ENCODE peak calls at places on chromosomes 4 and X, in four cellular contexts. S is hepatocyte, B is lower lobe of right lung, Z is kidney epithelial cell. C is an unnamed sample.

GRCh38 chr4:82753238-82753637 is 45.4 kb downstream of the SCD5 start:
- DNase-seq in B (no peak), S (peak; percentile 25), Z (no peak), C (no peak)

GRCh38 chr4:160026720-160027119 is 923.8 kb downstream of the RAPGEF2 start:
- DNase-seq in B (no peak), Z (peak; percentile 66), S (peak; percentile 46), C (no peak)

GRCh38 chr4:66294626-66295025 is 624.3 kb upstream of the EPHA5 start:
- DNase-seq in B (no peak), Z (peak; percentile 23), S (no peak), C (no peak)

GRCh38 chr4:172270421-172270820 is 457.2 kb downstream of the GALNTL6 start:
- DNase-seq in B (no peak), S (peak; percentile 8), Z (peak; percentile 9), C (no peak)

GRCh38 chrX:17584248-17584681 is 153.0 kb upstream of the SCML1 start:
- DNase-seq in S (no peak), B (no peak), Z (no peak), C (no peak)

GRCh38 chr4:185783574-185783973 is 28.4 kb downstream of the SORBS2 start:
- DNase-seq in S (no peak), B (no peak), Z (no peak), C (no peak)

GRCh38 chrX:54808109-54808604 is 612 bp downstream of the MAGED2 start:
- DNase-seq in Z (no peak), B (no peak), S (peak; percentile 86), C (no peak)

GRCh38 chrX:63751481-63751880 is 33.5 kb downstream of the ARHGEF9 start:
- DNase-seq in Z (no peak), B (no peak), S (no peak), C (no peak)

GRCh38 chrX:19723427-19723826 is 164.0 kb downstream of the SH3KBP1 start:
- DNase-seq in S (no peak), Z (no peak), B (no peak), C (no peak)

GRCh38 chrX:87626996-87627395 is 109.4 kb downstream of the KLHL4 start:
- DNase-seq in Z (no peak), S (no peak), B (no peak), C (no peak)

GRCh38 chr4:144646523-144647094 is 653 bp downstream of the HHIP start:
- DNase-seq in S (peak; percentile 47), B (no peak), Z (no peak), C (no peak)

GRCh38 chr4:72568959-72569718 is at the start of gene ADAMTS3:
- DNase-seq in Z (peak; percentile 50), B (peak; percentile 69), S (peak; percentile 85), C (no peak)

GRCh38 chrX:2697741-2698294 is 6.7 kb downstream of the CD99 start:
- DNase-seq in S (no peak), Z (no peak), B (no peak), C (no peak)

GRCh38 chr4:38106301-38106700 is 146.1 kb downstream of the PTTG2 start:
- DNase-seq in S (no peak), Z (no peak), B (no peak), C (no peak)

GRCh38 chrX:21986596-21986995 is 45.5 kb upstream of the PHEX start:
- DNase-seq in B (no peak), Z (no peak), S (no peak), C (no peak)

GRCh38 chr4:171814545-171814944 is 1.3 kb downstream of the GALNTL6 start:
- DNase-seq in B (no peak), Z (no peak), S (no peak), C (no peak)

GRCh38 chr4:153222162-153222789 is 18.0 kb downstream of the TRIM2 start:
- DNase-seq in B (no peak), S (peak; percentile 81), Z (no peak), C (peak; percentile 42)

GRCh38 chr4:73704314-73705055 is 35.9 kb upstream of the CXCL8 start:
- DNase-seq in B (no peak), S (peak; percentile 85), Z (peak; percentile 98), C (peak; percentile 97)

GRCh38 chr4:38605794-38606586 is 58.0 kb upstream of the KLF3 start:
- DNase-seq in Z (no peak), B (no peak), S (no peak), C (no peak)

GRCh38 chrX:13373027-13373806 is 53.4 kb upstream of the ATXN3L start:
- DNase-seq in S (no peak), B (no peak), Z (no peak), C (no peak)

GRCh38 chr4:53932784-53933183 is 131.6 kb downstream of the CHIC2 start:
- DNase-seq in Z (no peak), S (no peak), B (no peak), C (peak; percentile 69)

GRCh38 chr4:168717852-168718251 is 221.0 kb downstream of the PALLD start:
- DNase-seq in Z (no peak), B (no peak), S (no peak), C (no peak)

GRCh38 chr4:8872402-8873291 is 1.0 kb upstream of the HMX1 start:
- DNase-seq in S (no peak), Z (no peak), B (no peak), C (no peak)

GRCh38 chr4:162865102-162865501 is 301.6 kb downstream of the NAF1 start:
- DNase-seq in B (no peak), Z (no peak), S (no peak), C (no peak)
- TF ChIP-seq CTCF in B (no peak), Z (no peak), S (no peak), C (no peak)

GRCh38 chr4:186787536-186787935 is 63.9 kb upstream of the FAT1 start:
- DNase-seq in Z (no peak), S (no peak), B (no peak), C (no peak)
- TF ChIP-seq CTCF in Z (no peak), S (no peak), B (no peak), C (no peak)

DNA sequence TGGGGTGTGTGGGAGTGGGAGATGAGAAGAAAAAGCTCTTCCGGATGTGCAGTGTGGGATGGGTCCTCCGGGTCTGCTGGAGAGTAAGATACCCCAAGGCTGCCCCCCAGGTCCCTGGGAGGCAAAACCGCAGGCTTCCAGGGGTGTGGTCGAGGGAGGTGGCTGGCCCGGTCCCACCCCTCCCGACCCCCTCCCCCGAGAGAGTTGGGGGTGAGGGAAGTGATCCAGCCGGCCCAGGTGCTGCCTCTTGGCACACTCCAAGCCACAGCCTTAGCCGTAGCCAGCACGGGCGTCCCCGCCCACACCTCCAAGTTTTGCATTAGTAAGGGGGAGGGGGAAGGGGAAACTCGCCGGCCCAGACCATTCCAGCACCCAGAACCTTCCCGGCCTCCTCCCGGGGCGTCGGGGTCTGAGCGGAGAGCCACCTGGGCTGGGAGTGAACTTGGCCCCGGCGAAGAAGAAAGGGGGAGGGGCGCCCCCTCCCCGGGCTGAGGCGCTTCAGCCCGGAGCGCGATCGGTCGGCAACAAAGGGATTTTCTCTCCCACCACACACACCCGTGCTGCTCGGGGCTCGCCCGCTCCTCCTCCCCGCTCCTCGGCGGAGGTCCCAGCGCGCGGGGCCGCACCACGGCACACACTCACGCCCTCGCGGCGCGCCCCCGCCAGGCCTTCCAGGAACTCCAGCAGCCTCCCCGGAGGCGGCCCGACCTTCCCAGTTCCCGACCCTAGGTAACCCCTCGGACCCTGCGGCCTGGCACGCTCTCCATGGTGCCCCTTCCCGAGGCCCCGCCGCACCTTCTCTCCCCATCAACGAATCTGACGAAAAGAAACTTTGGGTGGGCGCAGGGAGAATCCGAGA is 14.4 kb downstream of the BCOR start:
- DNase-seq in S (peak; percentile 68), B (peak; percentile 69), Z (no peak), C (no peak)
- TF ChIP-seq CTCF in S (peak; percentile 8), B (no peak), Z (no peak), C (no peak)

DNA sequence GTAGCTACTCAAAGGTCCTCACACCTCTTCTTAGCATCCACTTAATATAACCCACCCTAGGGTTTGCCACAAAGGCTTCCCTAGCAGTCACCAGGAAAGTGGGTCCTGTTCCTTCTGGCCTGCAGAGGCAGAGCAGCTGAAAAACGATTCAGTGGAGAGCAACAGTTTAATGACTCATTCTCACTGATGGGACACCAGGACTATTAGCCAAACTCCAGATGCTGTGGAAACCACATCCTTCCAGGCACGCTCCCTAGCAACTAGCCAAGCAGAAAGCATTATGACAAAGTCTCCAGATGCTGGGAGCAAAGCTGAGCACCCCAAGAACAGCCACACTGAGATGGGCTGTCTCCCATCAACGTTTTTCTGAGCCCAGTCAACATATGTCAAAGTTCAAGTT is 30.3 kb upstream of the UTP14A start:
- DNase-seq in Z (peak; percentile 43), S (no peak), B (no peak), C (peak; percentile 62)
- TF ChIP-seq CTCF in Z (peak; percentile 8), S (no peak), B (no peak), C (peak; percentile 36)

DNA sequence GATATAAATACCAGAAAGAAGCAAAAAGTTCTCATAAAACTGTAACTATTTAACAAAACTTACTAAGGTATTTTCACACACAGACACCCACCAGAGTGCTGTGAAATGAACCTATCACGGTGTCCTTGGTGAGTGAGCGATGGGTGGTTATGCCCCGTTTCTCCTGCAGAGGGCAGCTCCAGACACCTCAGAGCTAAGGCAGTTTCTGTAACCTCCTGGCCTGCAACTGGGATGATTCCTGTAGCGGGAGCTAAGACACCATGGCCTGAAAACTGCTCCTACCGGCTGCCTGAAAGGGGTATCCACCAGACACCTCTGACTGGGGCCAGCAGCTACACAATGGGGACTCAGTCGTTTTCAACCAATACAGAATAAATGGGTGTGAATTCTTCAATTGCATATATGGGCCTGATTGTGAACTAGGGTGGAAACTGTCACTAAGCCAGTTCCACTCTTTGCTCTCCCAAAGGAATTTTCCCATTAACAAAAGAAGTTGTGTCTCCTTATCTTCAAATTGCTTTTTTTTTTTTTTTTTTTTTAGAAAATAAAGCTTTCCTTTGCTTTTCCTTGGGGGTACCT is 2375.8 kb upstream of the TENM3 start:
- DNase-seq in B (peak; percentile 46), S (peak; percentile 81), Z (peak; percentile 5), C (no peak)
- TF ChIP-seq CTCF in B (peak; percentile 53), S (peak; percentile 72), Z (peak; percentile 94), C (no peak)

DNA sequence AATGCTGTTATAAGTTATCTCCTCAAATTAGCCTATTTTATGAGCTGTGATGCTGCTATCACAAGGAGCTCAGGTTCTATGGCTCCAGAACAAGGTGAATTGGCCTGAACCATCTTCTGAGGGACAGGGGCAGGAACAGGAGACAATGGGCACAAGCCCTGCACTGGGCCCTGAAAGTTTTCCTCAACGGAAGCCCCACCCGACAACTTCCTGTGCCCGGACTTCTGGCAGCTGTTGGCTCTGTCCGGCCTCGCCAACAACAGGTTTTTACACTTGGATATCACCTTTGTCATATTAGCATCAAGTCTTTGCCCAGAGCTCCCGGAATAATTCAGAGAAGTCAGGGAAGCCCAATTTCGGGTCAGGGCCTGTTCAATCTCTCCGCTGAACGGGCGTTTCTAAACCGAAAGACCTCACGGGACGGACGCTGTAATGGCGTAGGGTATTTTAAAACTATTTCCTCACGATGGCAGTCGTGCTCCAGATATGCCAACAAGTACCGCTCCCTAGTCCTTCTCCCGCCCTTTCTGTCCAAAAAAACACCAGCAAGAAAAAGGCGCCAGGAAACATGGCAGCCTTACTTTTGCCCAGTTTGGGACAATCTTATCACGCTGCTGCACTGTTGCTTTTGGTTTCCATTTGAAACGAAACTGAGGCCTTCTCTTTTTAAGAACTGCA is 201.0 kb upstream of the STK26 start:
- DNase-seq in B (no peak), Z (peak; percentile 21), S (no peak), C (no peak)
- TF ChIP-seq CTCF in B (no peak), Z (peak; percentile 14), S (no peak), C (no peak)

DNA sequence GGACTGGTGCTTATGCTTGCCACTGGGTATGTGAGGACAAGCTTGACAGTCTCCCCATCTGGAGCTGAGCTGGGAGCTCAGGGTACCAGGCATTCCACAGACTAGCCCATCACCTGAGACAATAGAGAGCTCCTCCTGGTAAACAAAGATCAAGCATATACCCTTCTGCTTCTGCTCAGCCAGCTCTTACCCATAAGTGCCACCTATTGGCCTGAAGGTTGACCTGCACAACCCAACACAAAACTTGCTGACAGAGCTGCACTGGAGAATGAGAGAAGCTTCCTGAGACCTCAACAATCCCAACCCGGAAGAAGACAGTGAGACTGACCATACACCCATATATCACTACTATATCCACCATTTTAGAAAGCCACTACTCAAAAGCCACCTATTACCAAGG is 1049.2 kb upstream of the INTU start:
- DNase-seq in Z (no peak), S (peak; percentile 10), B (no peak), C (no peak)
- TF ChIP-seq CTCF in Z (peak; percentile 40), S (peak; percentile 17), B (no peak), C (peak; percentile 47)

GRCh38 chr4:156593464-156593863 is 378.1 kb downstream of the PDGFC start:
- DNase-seq in B (no peak), Z (no peak), S (no peak), C (no peak)
- TF ChIP-seq CTCF in B (no peak), Z (no peak), S (peak; percentile 31), C (peak; percentile 16)

C was measured in BJ.